ENCODE peak calls at places on chromosomes 12 and 14, in seven cellular contexts. C is IMR-90, B is mucosa of descending colon, P is PC-9, T is cardiac muscle cell, X is WTC11, K is pancreas. D is an unnamed sample.
A peak's percentile ranks its signal among the peaks of the same experiment; 100 is the strongest.

GRCh38 chr14:93954900-93955891 is 21.2 kb downstream of the ASB2 start:
- DNase-seq in X (no peak), C (no peak), T (peak; percentile 66), K (no peak), P (no peak), B (peak; percentile 72), D (no peak)

GRCh38 chr12:112635036-112635435 is 156.5 kb upstream of the RPH3A start:
- DNase-seq in K (no peak), B (no peak), P (no peak), C (no peak), X (no peak), T (no peak), D (no peak)

GRCh38 chr12:46702581-46703344 is 123.0 kb downstream of the SLC38A4 start:
- DNase-seq in K (no peak), X (no peak), C (peak; percentile 38), T (no peak), B (no peak), P (no peak), D (no peak)

GRCh38 chr12:84842406-84843013 is 70.1 kb downstream of the SLC6A15 start:
- DNase-seq in X (no peak), K (no peak), P (peak; percentile 1), C (peak; percentile 51), T (peak; percentile 60), B (no peak), D (no peak)

GRCh38 chr12:15601210-15601800 is 187.9 kb downstream of the EPS8 start:
- DNase-seq in T (no peak), C (peak; percentile 92), X (no peak), P (peak; percentile 35), K (no peak), B (no peak), D (no peak)

GRCh38 chr12:117968084-117968789 is 553 bp downstream of the KSR2 start:
- DNase-seq in B (no peak), K (no peak), T (no peak), P (no peak), C (no peak), X (no peak), D (no peak)

GRCh38 chr14:78933948-78934524 is 763.9 kb downstream of the NRXN3 start:
- DNase-seq in B (no peak), C (peak; percentile 49), K (no peak), T (peak; percentile 33), P (peak; percentile 8), X (no peak), D (no peak)

GRCh38 chr12:111842556-111843396 is 748 bp downstream of the MAPKAPK5 start:
- DNase-seq in X (peak; percentile 18), C (no peak), P (no peak), B (peak; percentile 72), K (no peak), T (peak; percentile 43), D (no peak)

GRCh38 chr14:75277000-75277795 is 1.4 kb upstream of the FOS start:
- DNase-seq in K (peak; percentile 94), C (peak; percentile 89), P (peak; percentile 99), X (peak; percentile 78), T (peak; percentile 90), B (peak; percentile 94), D (no peak)

GRCh38 chr12:12428961-12429657 is 72.2 kb downstream of the BORCS5 start:
- DNase-seq in K (no peak), P (no peak), T (no peak), B (no peak), X (no peak), C (no peak), D (no peak)

GRCh38 chr12:109131522-109132050 is 15.2 kb downstream of the ACACB start:
- DNase-seq in B (no peak), K (no peak), X (no peak), P (no peak), C (no peak), T (peak; percentile 78), D (no peak)

GRCh38 chr12:106978035-106978800 is 8.7 kb downstream of the MTERF2 start:
- DNase-seq in K (peak; percentile 63), C (no peak), T (peak; percentile 43), B (peak; percentile 61), X (no peak), P (no peak), D (no peak)

GRCh38 chr14:37246427-37246829 is 48.7 kb downstream of the MIPOL1 start:
- DNase-seq in K (no peak), C (peak; percentile 63), T (peak; percentile 53), P (no peak), X (no peak), B (no peak), D (no peak)

GRCh38 chr12:49389092-49389703 is 21.9 kb downstream of the SPATS2 start:
- DNase-seq in B (peak; percentile 59), T (peak; percentile 11), C (no peak), K (no peak), X (peak; percentile 91), P (no peak), D (no peak)

DNA sequence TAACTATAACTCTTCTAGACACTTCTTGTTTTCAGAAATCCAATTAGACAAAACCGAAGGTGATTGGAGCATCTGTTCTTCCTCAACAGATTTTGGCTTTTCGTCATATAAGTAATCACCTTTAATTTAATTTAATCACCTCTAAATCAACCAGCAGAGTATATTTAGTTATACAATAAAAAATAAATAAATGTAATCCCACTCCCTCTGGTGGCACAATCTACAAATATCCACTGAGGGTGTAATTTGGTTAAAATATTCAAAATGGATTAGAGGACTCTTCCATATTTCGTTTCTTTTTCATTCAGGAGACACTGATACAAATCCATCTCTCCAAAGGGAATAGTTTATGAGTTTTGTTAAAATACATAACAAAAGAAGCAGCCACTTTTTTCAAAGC is 18.3 kb upstream of the SLC35F4 start:
- DNase-seq in X (no peak), B (no peak), T (no peak), K (no peak), P (no peak), C (no peak), D (no peak)
- TF ChIP-seq CTCF in X (no peak), B (no peak), T (peak; percentile 9), K (no peak), P (peak; percentile 48), C (peak; percentile 6), D (no peak)

DNA sequence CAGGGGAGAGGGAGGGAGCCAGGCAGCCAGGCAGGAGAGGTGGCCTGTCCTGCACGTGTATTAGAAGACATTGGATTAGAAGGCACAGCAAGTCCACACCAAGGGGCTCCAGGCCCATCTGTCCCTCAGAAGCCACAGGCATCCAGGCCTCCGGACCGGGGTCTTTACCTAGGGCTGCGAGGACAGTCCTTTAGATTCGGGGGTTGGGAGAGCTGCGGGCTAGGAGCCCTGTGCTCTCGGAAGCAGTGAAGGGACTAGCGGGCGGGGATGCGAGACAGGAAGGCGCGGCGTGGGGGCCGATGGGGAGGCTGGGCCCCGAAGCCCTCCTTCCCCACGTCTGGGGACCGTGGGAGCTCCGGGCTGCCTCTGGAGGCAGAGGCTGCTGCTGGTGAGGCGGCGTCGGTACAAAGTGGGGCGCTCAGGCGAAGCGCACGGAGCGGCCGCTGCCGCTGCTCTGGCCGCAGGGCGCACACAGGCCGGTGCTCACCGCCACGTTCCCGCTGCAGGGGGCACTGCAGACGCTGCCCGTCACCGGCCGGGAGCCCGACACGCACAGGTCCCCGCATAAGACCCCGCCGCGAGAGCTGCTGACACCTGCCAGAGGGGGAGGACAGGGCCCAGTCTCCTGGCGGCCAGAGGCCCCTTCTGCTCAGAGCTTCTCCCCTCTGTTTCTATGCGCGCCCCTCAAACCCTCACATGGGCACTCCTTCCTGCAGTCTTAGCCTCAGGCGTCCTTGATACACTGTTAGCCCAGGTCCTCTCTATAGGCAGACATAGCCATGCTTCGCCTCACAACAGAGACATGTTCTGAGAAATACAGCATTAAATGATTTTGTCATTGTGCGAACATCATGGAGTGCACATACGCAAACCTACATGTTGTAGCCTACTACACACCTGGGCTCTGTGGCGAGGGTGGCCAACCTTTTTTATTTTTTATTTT is 17.3 kb downstream of the KRT7 start:
- DNase-seq in P (no peak), T (no peak), K (peak; percentile 64), C (no peak), X (peak; percentile 74), B (no peak), D (no peak)
- TF ChIP-seq CTCF in P (no peak), T (peak; percentile 40), K (no peak), C (no peak), X (no peak), B (no peak), D (no peak)

GRCh38 chr14:82999802-83000201 is 1466.1 kb upstream of the SEL1L start:
- DNase-seq in P (no peak), K (no peak), B (no peak), T (peak; percentile 10), C (peak; percentile 22), X (peak; percentile 19), D (no peak)
- TF ChIP-seq CTCF in P (no peak), K (no peak), B (no peak), T (no peak), C (peak; percentile 52), X (peak; percentile 31), D (no peak)

GRCh38 chr12:87667378-87667777 is 361.8 kb downstream of the C12orf50 start:
- DNase-seq in C (peak; percentile 35), K (no peak), P (no peak), B (no peak), T (no peak), X (no peak), D (no peak)
- TF ChIP-seq CTCF in C (peak; percentile 39), K (peak; percentile 18), P (peak; percentile 53), B (no peak), T (peak; percentile 42), X (no peak), D (no peak)

DNA sequence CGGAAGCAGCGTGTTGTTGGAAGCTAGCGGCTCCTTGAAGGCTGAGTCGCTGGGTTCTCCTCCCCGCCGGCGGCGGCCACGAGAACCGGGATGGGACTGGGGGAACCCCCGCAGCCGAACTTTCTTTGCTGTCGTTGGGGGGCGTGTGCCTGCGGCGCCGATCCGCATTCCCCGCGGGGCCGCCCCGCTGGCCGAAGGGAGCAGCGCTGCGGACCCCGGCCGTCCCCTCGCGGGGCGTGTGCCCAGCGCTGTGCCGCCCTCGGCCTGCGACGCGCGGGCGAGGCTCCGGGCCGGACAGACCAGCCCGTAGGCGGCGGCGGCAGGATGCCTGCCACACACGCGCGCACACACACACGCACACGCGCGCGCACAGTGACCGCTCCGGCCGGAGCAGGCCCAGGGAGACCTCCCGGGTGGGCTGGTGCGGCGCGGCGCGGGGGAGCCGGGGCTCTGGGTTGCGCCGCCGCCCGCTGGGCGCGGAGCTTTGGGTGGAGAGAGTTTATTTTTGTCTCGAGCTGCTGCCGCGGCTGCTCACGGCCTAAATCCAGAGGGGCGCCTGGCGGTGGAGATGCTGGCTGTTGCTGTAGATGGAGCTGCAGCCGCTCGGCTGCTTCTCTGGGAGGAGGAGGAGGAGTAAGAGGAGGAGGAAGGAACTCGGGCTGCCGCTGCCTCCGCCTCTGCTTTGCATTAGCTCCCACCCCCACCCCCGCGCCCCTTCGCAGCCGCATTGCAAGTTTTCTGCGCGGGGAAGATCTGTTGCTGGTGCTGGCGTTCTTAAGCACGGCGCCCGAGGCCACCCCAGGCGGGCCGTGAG is at the start of gene SAMD4A:
- DNase-seq in K (peak; percentile 68), T (peak; percentile 78), C (peak; percentile 86), P (peak; percentile 81), X (peak; percentile 65), B (peak; percentile 89), D (peak; percentile 49)
- TF ChIP-seq CTCF in K (no peak), T (peak; percentile 35), C (peak; percentile 25), P (peak; percentile 29), X (no peak), B (no peak), D (peak; percentile 21)